ENCODE peak calls at places on chromosomes 2 and 18, in nine cellular contexts. V is amniotic stem cell; M is activated CD4-positive, alpha-beta T cell treated with anti-CD3 and anti-CD28 coated beads for 24 hours; J is PC-3; X is lung; U is BJ; F is stimulated activated CD8-positive, alpha-beta memory T cell treated with anti-CD3 and anti-CD28 coated beads, Interleukin-15, amount 100 ng/mL, for 48 hours; Y is astrocyte; A is T-helper 22 cell. G is an unnamed sample.

GRCh38 chr18:56322403-56322802 is 316.0 kb downstream of the TXNL1 start:
- DNase-seq in V (no peak), M (no peak), J (no peak), X (no peak), U (no peak), F (no peak), Y (no peak), A (no peak), G (no peak)

GRCh38 chr2:29582062-29582461 is 339.3 kb downstream of the ALK start:
- DNase-seq in V (no peak), M (no peak), J (no peak), X (no peak), U (no peak), F (no peak), Y (no peak), A (no peak), G (no peak)

GRCh38 chr2:187986392-187987105 is 305.1 kb upstream of the GULP1 start:
- DNase-seq in V (no peak), M (no peak), J (no peak), X (no peak), U (no peak), F (no peak), Y (no peak), A (no peak), G (peak; percentile 18)

GRCh38 chr2:119932809-119933208 is 80.1 kb upstream of the EPB41L5 start:
- DNase-seq in V (no peak), M (no peak), J (no peak), X (no peak), U (no peak), F (no peak), Y (no peak), A (no peak), G (no peak)

GRCh38 chr2:152510636-152511035 is 175.7 kb downstream of the FMNL2 start:
- DNase-seq in V (no peak), M (no peak), J (no peak), X (no peak), U (no peak), F (no peak), Y (no peak), A (no peak), G (no peak)

GRCh38 chr2:234478121-234478858 is 18.6 kb downstream of the ARL4C start:
- DNase-seq in V (no peak), M (no peak), J (no peak), X (no peak), U (no peak), F (no peak), Y (no peak), A (no peak), G (no peak)

GRCh38 chr2:155215037-155215707 is 516.7 kb downstream of the KCNJ3 start:
- DNase-seq in V (no peak), M (no peak), J (no peak), X (no peak), U (no peak), F (no peak), Y (no peak), A (no peak), G (no peak)

GRCh38 chr2:201254331-201254730 is 6.0 kb upstream of the CASP8 start:
- DNase-seq in V (no peak), M (no peak), J (peak; percentile 32), X (no peak), U (no peak), F (no peak), Y (peak; percentile 67), A (no peak), G (no peak)

GRCh38 chr2:29841386-29842004 is 79.9 kb downstream of the ALK start:
- DNase-seq in V (no peak), M (peak; percentile 7), J (peak; percentile 59), X (no peak), U (no peak), F (no peak), Y (peak; percentile 3), A (no peak), G (peak; percentile 34)

GRCh38 chr18:74395630-74396251 is 61.4 kb downstream of the DIPK1C start:
- DNase-seq in V (no peak), M (no peak), J (no peak), X (no peak), U (no peak), F (no peak), Y (no peak), A (no peak), G (no peak)

GRCh38 chr18:59612461-59612860 is 84.8 kb downstream of the CCBE1 start:
- DNase-seq in V (no peak), M (no peak), J (no peak), X (no peak), U (peak; percentile 73), F (no peak), Y (peak; percentile 91), A (no peak), G (no peak)

GRCh38 chr2:72755647-72756423 is 70.0 kb downstream of the EXOC6B start:
- DNase-seq in V (no peak), M (no peak), J (no peak), X (no peak), U (peak; percentile 23), F (no peak), Y (peak; percentile 53), A (no peak), G (no peak)

G was measured in RWPE1.